ENCODE peak calls at places on chromosomes 7 and 10, in five cellular contexts. J is CD8-positive, alpha-beta T cell; N is lower lobe of right lung; W is PC-3; I is right atrium auricular region. A is an unnamed sample. For H3K9me3, the result is how much of the 10 kb centered on the place peaks cover.

GRCh38 chr10:51090190-51090589 is 15.9 kb downstream of the PRKG1 start:
- DNase-seq in J (no peak), N (no peak), W (peak), I (no peak), A (no peak)

GRCh38 chr10:35834916-35835499 is 192.9 kb upstream of the FZD8 start:
- DNase-seq in J (no peak), N (no peak), W (no peak), I (no peak), A (no peak)

GRCh38 chr7:155219947-155220769 is 77.5 kb upstream of the INSIG1 start:
- DNase-seq in J (no peak), N (no peak), W (no peak), I (no peak), A (no peak)

GRCh38 chr7:50595538-50596102 is 30.4 kb upstream of the DDC start:
- DNase-seq in J (no peak), N (no peak), W (peak), I (no peak), A (no peak)

GRCh38 chr7:157233677-157234076 is 95.0 kb downstream of the UBE3C start:
- DNase-seq in J (no peak), N (no peak), W (peak), I (no peak), A (no peak)

GRCh38 chr10:130177250-130177649 is 41.1 kb downstream of the GLRX3 start:
- DNase-seq in J (no peak), N (no peak), W (no peak), I (no peak), A (no peak)

GRCh38 chr10:50594012-50594411 is 29.7 kb downstream of the SGMS1 start:
- DNase-seq in J (no peak), N (no peak), W (peak), I (no peak), A (no peak)

GRCh38 chr10:48498940-48499510 is 105.8 kb downstream of the ARHGAP22 start:
- DNase-seq in J (no peak), N (no peak), W (no peak), I (peak), A (no peak)

GRCh38 chr10:26879744-26880143 is 19.0 kb upstream of the ABI1 start:
- DNase-seq in J (no peak), N (peak), W (peak), I (no peak), A (no peak)

GRCh38 chr7:47291461-47292051 is 290.4 kb downstream of the TNS3 start:
- DNase-seq in J (no peak), N (no peak), W (peak), I (peak), A (no peak)

GRCh38 chr10:132776821-132777220 is 9.1 kb downstream of the NKX6-2 start:
- DNase-seq in J (no peak), N (no peak), W (no peak), I (no peak), A (no peak)

GRCh38 chr7:158015403-158016116 is 572.1 kb downstream of the PTPRN2 start:
- DNase-seq in J (no peak), N (no peak), W (no peak), I (peak), A (peak)

GRCh38 chr10:126847666-126848065 is 57.6 kb upstream of the DOCK1 start:
- DNase-seq in J (no peak), N (no peak), W (no peak), I (no peak), A (no peak)

GRCh38 chr7:432933-433332 is 86.7 kb downstream of the PDGFA start:
- DNase-seq in J (no peak), N (no peak), W (no peak), I (no peak), A (no peak)

GRCh38 chr7:434891-435486 is 84.7 kb downstream of the PDGFA start:
- DNase-seq in J (no peak), N (no peak), W (peak), I (no peak), A (no peak)

GRCh38 chr7:431658-432111 is 88.0 kb downstream of the PDGFA start:
- DNase-seq in J (no peak), N (no peak), W (no peak), I (no peak), A (no peak)

GRCh38 chr7:432256-432655 is 87.4 kb downstream of the PDGFA start:
- DNase-seq in J (no peak), N (no peak), W (no peak), I (no peak), A (no peak)

DNA sequence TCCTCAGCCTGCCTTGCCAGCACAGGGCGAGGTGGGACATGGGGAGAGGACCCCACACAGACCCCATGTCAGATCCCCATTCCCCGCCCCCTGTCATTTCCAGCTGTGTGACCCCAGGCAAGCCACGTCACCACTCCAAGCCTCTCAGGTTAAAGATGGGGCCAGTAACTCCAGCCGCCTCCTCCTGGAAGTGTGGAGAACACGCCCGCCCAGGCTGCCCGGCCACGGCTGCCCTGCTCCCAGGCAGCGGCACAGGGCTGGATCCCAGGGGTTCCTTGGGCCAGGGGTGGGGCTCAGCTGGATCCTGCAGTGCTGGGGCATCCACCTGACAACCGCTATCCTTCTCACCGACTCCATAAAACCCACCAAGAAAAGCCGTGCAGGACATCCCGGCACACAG is 86.1 kb downstream of the PDGFA start:
- DNase-seq in J (no peak), N (no peak), W (no peak), I (no peak), A (peak)
- H3K9me3 ChIP-seq in J (under half), N (under half), W (under half), I (under half), A (under half)

DNA sequence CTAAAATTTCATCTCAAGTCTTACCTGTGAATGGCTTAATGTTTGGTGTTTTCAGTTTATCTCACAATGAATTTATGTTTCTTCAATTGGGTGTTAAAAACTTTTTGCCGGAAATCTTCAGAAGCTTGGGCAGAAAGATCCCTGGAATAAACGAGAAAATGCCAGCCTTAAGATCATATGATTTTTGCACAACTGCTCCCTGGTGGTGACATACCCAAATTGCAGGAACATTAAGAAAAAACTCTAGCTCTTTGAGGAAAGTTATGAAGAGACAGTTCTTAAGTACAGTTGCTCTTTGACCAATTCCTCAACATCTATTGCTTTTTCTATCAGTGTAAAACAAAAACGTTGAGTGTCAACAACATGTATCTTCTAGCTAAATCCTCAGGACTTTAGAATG is 48.2 kb upstream of the CREB5 start:
- DNase-seq in J (no peak), N (no peak), W (peak), I (no peak), A (no peak)
- TF ChIP-seq CTCF in J (no peak), N (no peak), W (peak), I (no peak), A (no peak)

GRCh38 chr10:82411416-82411815 is 536.4 kb downstream of the NRG3 start:
- DNase-seq in J (no peak), N (no peak), W (no peak), I (no peak), A (no peak)

GRCh38 chr10:82409671-82410070 is 534.7 kb downstream of the NRG3 start:
- DNase-seq in J (no peak), N (no peak), W (no peak), I (no peak), A (peak)
- H3K9me3 ChIP-seq in J (under half), N (under half), W (under half), I (under half), A (under half)

GRCh38 chr7:73613954-73614735 is 10.2 kb downstream of the MLXIPL start:
- DNase-seq in J (no peak), N (no peak), W (peak), I (no peak), A (no peak)

GRCh38 chr7:73611017-73611555 is 13.2 kb downstream of the MLXIPL start:
- DNase-seq in J (no peak), N (no peak), W (no peak), I (no peak), A (no peak)

GRCh38 chr7:73618538-73618937 is 5.8 kb downstream of the MLXIPL start:
- DNase-seq in J (no peak), N (no peak), W (no peak), I (no peak), A (no peak)

GRCh38 chr7:73612598-73613269 is 11.6 kb downstream of the MLXIPL start:
- DNase-seq in J (no peak), N (no peak), W (peak), I (no peak), A (no peak)

GRCh38 chr7:73615886-73616285 is 8.4 kb downstream of the MLXIPL start:
- DNase-seq in J (no peak), N (no peak), W (no peak), I (no peak), A (no peak)
- TF ChIP-seq CTCF in J (no peak), N (no peak), W (no peak), I (no peak), A (no peak)

A was measured in heart right ventricle.